ENCODE peak calls at places on chromosomes 3 and 15, in eight cellular contexts. K is mammary epithelial cell, F is psoas muscle, T is WERI-Rb-1, S is fibroblast of lung, D is left lung, A is colonic mucosa, M is spleen. R is an unnamed sample. For H3K36me3, the result is how much of the 10 kb centered on the place peaks cover.

GRCh38 chr3:124972457-124972856 is 37.9 kb upstream of the MUC13 start:
- DNase-seq in A (peak), T (no peak), M (no peak), F (no peak), K (no peak), D (no peak), S (no peak), R (no peak)

GRCh38 chr15:27704939-27705514 is 394.1 kb downstream of the OCA2 start:
- DNase-seq in K (no peak), A (no peak), M (no peak), T (peak), F (no peak), S (peak), D (no peak), R (no peak)

GRCh38 chr3:194777729-194778128 is 92.0 kb downstream of the FAM43A start:
- DNase-seq in T (no peak), F (no peak), A (no peak), K (no peak), M (no peak), S (no peak), D (no peak), R (no peak)

GRCh38 chr15:45612790-45613415 is 21.9 kb upstream of the SQOR start:
- DNase-seq in T (peak), F (no peak), M (no peak), S (peak), K (no peak), A (no peak), D (no peak), R (peak)

GRCh38 chr3:195171093-195171873 is 99.7 kb downstream of the XXYLT1 start:
- DNase-seq in K (no peak), D (no peak), T (no peak), M (no peak), A (no peak), S (no peak), F (no peak), R (no peak)

GRCh38 chr15:39495871-39496459 is 84.9 kb upstream of the THBS1 start:
- DNase-seq in F (no peak), S (peak), K (peak), T (no peak), M (no peak), A (no peak), D (no peak), R (peak)

GRCh38 chr15:67700023-67700422 is 125.3 kb upstream of the SKOR1 start:
- DNase-seq in D (no peak), T (no peak), S (peak), A (no peak), K (no peak), M (no peak), F (no peak), R (no peak)

GRCh38 chr15:69170597-69170996 is 10.2 kb downstream of the GLCE start:
- DNase-seq in T (no peak), K (no peak), F (no peak), D (no peak), A (no peak), M (no peak), S (no peak), R (no peak)

GRCh38 chr15:60649845-60650548 is 171.1 kb upstream of the ICE2 start:
- DNase-seq in K (peak), M (no peak), S (peak), T (no peak), A (no peak), F (no peak), D (no peak), R (no peak)

GRCh38 chr3:36212291-36212690 is 168.0 kb upstream of the STAC start:
- DNase-seq in F (no peak), K (no peak), S (peak), T (no peak), M (no peak), A (no peak), D (no peak), R (no peak)

GRCh38 chr3:31377045-31377642 is 155.6 kb upstream of the STT3B start:
- DNase-seq in S (peak), K (peak), D (no peak), T (no peak), M (no peak), A (no peak), F (no peak), R (peak)

GRCh38 chr15:70584838-70585706 is 178.3 kb downstream of the UACA start:
- DNase-seq in A (no peak), D (no peak), M (peak), F (peak), T (peak), S (peak), K (peak), R (peak)

GRCh38 chr3:72345237-72345878 is 502.9 kb downstream of the SHQ1 start:
- DNase-seq in S (peak), M (peak), A (no peak), K (peak), F (no peak), T (no peak), D (no peak), R (peak)

GRCh38 chr3:139283301-139283700 is 60.5 kb upstream of the MRPS22 start:
- DNase-seq in M (no peak), K (no peak), T (no peak), F (no peak), A (no peak), S (no peak), D (no peak), R (no peak)

GRCh38 chr3:142129516-142130171 is 19.7 kb downstream of the TFDP2 start:
- DNase-seq in A (no peak), T (no peak), D (no peak), K (no peak), F (no peak), M (no peak), S (no peak), R (no peak)
- TF ChIP-seq CTCF in A (no peak), T (no peak), D (no peak), K (no peak), F (no peak), M (no peak), S (peak), R (peak)

GRCh38 chr3:123321806-123322205 is 120.1 kb downstream of the SEC22A start:
- DNase-seq in M (peak), D (peak), F (no peak), K (no peak), A (no peak), S (no peak), T (no peak), R (no peak)
- H3K36me3 ChIP-seq in M (under half), D (under half), F (under half), K (under half), A (under half), S (under half), T (under half), R (under half)

GRCh38 chr15:75649045-75649761 is 1.5 kb downstream of the SNX33 start:
- DNase-seq in S (no peak), D (no peak), K (no peak), T (no peak), F (no peak), A (no peak), M (no peak), R (no peak)

GRCh38 chr15:75649848-75650247 is 2.1 kb downstream of the SNX33 start:
- DNase-seq in F (no peak), T (no peak), K (no peak), A (no peak), D (no peak), S (no peak), M (no peak), R (no peak)

GRCh38 chr15:75653347-75653913 is 5.7 kb downstream of the SNX33 start:
- DNase-seq in F (no peak), A (peak), S (no peak), D (no peak), K (no peak), M (no peak), T (no peak), R (no peak)

GRCh38 chr15:75651810-75652543 is 4.3 kb downstream of the SNX33 start:
- DNase-seq in K (no peak), A (no peak), F (no peak), M (no peak), T (no peak), S (no peak), D (no peak), R (no peak)

DNA sequence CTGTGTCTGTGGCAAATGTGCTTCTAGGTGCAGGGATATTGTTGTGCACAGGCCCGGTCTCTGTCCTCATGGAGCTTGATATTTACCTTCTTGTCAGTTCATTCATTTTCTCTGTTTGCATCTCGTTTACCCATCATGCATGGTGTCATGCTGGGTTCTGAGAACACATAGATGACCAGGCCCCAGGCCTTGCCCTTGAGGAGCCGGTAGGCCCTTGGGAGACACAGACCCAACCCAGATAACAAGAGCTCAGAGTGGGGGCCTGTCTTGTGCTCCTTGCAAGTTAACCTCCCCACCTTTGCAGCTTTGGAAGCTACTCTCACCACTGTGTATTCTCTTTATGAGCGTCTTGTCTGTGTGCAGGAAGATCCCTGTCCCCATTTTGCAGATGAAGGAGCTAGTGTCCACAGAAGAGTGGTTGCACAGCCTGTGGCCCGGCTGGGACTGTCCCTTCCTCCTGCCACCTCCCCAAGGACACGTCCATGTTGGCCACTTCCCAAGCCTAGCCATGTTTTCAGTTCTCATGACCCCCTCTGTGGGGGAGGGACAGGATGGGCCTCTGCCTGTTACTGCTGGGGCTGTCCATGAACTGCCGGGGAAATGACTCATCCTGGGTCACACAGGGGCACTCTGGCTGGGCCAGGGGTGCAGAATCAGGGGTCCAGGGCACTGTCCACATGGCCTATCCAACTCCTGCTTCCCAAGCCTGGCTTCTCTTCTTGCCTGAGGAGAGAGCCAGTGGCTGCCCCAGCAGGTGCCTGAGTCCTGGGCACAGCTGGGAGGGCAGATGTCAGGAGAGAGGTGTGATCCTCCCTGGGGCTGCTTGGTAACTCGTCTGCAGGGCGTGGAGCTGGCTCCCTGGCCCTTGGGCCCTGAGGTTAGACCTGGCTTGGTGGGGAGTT is 3.4 kb downstream of the SNX33 start:
- DNase-seq in K (no peak), T (no peak), D (no peak), S (peak), A (peak), M (peak), F (peak), R (no peak)
- H3K4me3 ChIP-seq in K (peak), T (no peak), D (peak), S (peak), A (peak), M (peak), F (peak), R (peak)

DNA sequence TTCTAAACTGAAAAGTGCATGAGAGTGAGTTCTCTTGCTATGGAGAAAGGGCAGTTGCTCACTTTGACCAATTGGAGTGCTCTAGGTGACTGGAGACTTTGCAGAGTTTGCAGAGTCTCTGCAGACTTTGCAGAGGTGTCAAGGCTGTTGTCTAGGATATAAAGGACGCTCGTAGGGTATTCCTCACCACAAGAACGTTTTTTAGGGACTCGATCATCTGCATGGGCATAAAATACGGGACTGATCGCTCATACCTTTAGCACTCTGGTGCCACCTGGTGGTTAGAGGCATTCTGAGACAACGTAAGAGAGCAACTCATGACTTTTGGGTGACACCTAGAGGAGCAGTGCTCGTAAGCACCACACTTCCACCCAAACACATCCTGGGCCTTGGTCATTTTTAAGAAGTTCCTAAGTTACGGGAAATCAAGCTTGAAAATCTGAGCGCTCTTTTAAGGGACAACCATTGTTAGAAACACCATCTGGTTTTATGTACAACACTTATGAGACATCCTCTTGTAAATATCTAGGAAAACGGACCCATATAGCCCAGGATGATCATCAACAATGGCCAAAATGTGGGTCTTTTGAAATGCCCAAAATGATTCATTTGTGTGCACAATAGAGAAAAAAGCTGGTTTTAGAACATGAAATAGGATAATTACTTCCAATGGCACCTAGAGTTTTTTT is 51.6 kb upstream of the XCR1 start:
- DNase-seq in M (peak), S (peak), F (peak), A (peak), D (no peak), T (peak), K (peak), R (peak)
- TF ChIP-seq CTCF in M (peak), S (peak), F (peak), A (peak), D (peak), T (peak), K (peak), R (peak)

GRCh38 chr3:14125193-14126016 is 553 bp downstream of the TMEM43 start:
- DNase-seq in D (no peak), M (no peak), S (peak), K (peak), T (peak), A (peak), F (peak), R (peak)
- H3K36me3 ChIP-seq in D (under half), M (under half), S (under half), K (under half), T (under half), A (under half), F (half or more), R (under half)

GRCh38 chr3:189631373-189631408 is at the start of gene TP63:
- DNase-seq in A (no peak), M (no peak), S (no peak), K (no peak), T (no peak), D (no peak), F (no peak), R (no peak)

GRCh38 chr3:189632238-189632637 is 1.0 kb downstream of the TP63 start:
- DNase-seq in M (no peak), D (no peak), T (no peak), F (no peak), A (no peak), S (no peak), K (no peak), R (no peak)

GRCh38 chr3:189630667-189631372 is 369 bp upstream of the TP63 start:
- DNase-seq in F (no peak), M (no peak), D (no peak), A (no peak), S (no peak), T (no peak), K (no peak), R (no peak)

GRCh38 chr3:189629803-189630455 is 1.3 kb upstream of the TP63 start:
- DNase-seq in M (no peak), S (no peak), K (no peak), D (peak), A (no peak), T (no peak), F (peak), R (no peak)

DNA sequence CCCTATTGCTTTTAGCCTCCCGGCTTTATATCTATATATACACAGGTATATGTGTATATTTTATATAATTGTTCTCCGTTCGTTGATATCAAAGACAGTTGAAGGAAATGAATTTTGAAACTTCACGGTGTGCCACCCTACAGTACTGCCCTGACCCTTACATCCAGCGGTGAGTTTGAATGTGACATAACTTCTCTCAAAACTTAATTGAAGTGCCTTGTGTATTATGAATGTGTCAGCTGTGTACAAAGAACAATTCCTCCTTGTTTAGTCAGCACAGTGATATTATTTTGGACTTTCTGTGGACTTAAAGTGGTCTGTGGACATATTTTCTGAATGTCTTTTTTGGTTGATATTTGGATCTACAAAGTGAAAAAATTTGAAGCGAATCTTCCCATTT is 220 bp downstream of the TP63 start:
- DNase-seq in D (no peak), T (no peak), F (no peak), S (no peak), M (no peak), A (no peak), K (no peak), R (no peak)
- H3K4me3 ChIP-seq in D (no peak), T (no peak), F (peak), S (no peak), M (no peak), A (no peak), K (no peak), R (no peak)

GRCh38 chr3:148971819-148972218 is 19.5 kb upstream of the GYG1 start:
- DNase-seq in D (no peak), K (no peak), A (no peak), F (no peak), S (peak), T (no peak), M (no peak), R (no peak)
- TF ChIP-seq CTCF in D (no peak), K (no peak), A (no peak), F (no peak), S (no peak), T (no peak), M (no peak), R (no peak)